ENCODE peak calls at places on chromosome 10, in seven cellular contexts. N is H1; A is uterus; J is CD4-positive, CD25-positive, alpha-beta regulatory T cell; X is GM23248; E is heart right ventricle; L is Peyer's patch. F is an unnamed sample.
A peak's percentile ranks its signal among the peaks of the same experiment; 100 is the strongest.

GRCh38 chr10:116286801-116287200 is 13.8 kb upstream of the GFRA1 start:
- DNase-seq in L (no peak), A (no peak), E (no peak), J (no peak), X (no peak), N (no peak), F (no peak)

GRCh38 chr10:121978511-121978910 is 3.5 kb upstream of the NSMCE4A start:
- DNase-seq in X (no peak), N (no peak), A (no peak), J (no peak), E (no peak), L (no peak), F (no peak)

GRCh38 chr10:108230478-108231170 is 1066.1 kb upstream of the SORCS1 start:
- DNase-seq in E (no peak), L (no peak), X (peak; percentile 42), J (no peak), A (no peak), N (no peak), F (no peak)

GRCh38 chr10:22711373-22711772 is 3.0 kb downstream of the PIP4K2A start:
- DNase-seq in J (no peak), A (no peak), N (no peak), E (no peak), X (no peak), L (no peak), F (no peak)

GRCh38 chr10:129741280-129741977 is 222.6 kb downstream of the EBF3 start:
- DNase-seq in J (no peak), A (no peak), X (no peak), E (no peak), N (no peak), L (no peak), F (no peak)

GRCh38 chr10:13338337-13339128 is 9.6 kb downstream of the SEPHS1 start:
- DNase-seq in X (peak; percentile 74), J (no peak), L (no peak), E (no peak), N (no peak), A (no peak), F (no peak)

GRCh38 chr10:117439243-117439912 is 64.1 kb upstream of the PDZD8 start:
- DNase-seq in E (no peak), A (peak; percentile 66), L (peak; percentile 49), N (no peak), J (no peak), X (peak; percentile 99), F (no peak)

GRCh38 chr10:89644691-89644966 is 413 bp downstream of the PANK1 start:
- DNase-seq in E (no peak), X (no peak), A (no peak), N (no peak), L (peak; percentile 60), J (no peak), F (no peak)

GRCh38 chr10:58557714-58558113 is 45.0 kb downstream of the BICC1 start:
- DNase-seq in L (no peak), N (no peak), A (no peak), X (no peak), J (no peak), E (no peak), F (no peak)

GRCh38 chr10:22620140-22620857 is 94.1 kb downstream of the PIP4K2A start:
- DNase-seq in N (no peak), E (peak; percentile 76), L (no peak), J (no peak), A (peak; percentile 44), X (peak; percentile 98), F (no peak)

GRCh38 chr10:74502963-74503608 is 323.3 kb upstream of the KAT6B start:
- DNase-seq in N (no peak), X (peak; percentile 71), L (no peak), J (no peak), E (no peak), A (no peak), F (no peak)

GRCh38 chr10:65320256-65321026 is 1605.4 kb upstream of the LRRTM3 start:
- DNase-seq in E (no peak), A (no peak), N (no peak), L (no peak), J (no peak), X (no peak), F (no peak)

GRCh38 chr10:29181936-29182335 is 106.9 kb upstream of the LYZL1 start:
- DNase-seq in N (no peak), J (no peak), E (no peak), X (peak; percentile 39), L (no peak), A (no peak), F (no peak)

GRCh38 chr10:60490013-60490412 is 100.3 kb upstream of the ANK3 start:
- DNase-seq in N (no peak), E (no peak), L (no peak), X (peak; percentile 13), J (no peak), A (no peak), F (no peak)

GRCh38 chr10:79070611-79071534 is 2.1 kb downstream of the ZMIZ1 start:
- DNase-seq in L (peak; percentile 94), X (peak; percentile 95), A (peak; percentile 86), J (no peak), N (peak; percentile 72), E (peak; percentile 90), F (no peak)

GRCh38 chr10:58746470-58747185 is 234.0 kb downstream of the BICC1 start:
- DNase-seq in A (no peak), N (no peak), E (no peak), L (no peak), X (no peak), J (no peak), F (no peak)

GRCh38 chr10:102400061-102400460 is 4.6 kb downstream of the NFKB2 start:
- DNase-seq in E (no peak), A (no peak), N (no peak), L (no peak), J (no peak), X (no peak), F (no peak)

GRCh38 chr10:115857856-115858255 is 415.1 kb downstream of the GFRA1 start:
- DNase-seq in J (no peak), L (no peak), A (no peak), E (no peak), X (peak; percentile 52), N (no peak), F (no peak)

DNA sequence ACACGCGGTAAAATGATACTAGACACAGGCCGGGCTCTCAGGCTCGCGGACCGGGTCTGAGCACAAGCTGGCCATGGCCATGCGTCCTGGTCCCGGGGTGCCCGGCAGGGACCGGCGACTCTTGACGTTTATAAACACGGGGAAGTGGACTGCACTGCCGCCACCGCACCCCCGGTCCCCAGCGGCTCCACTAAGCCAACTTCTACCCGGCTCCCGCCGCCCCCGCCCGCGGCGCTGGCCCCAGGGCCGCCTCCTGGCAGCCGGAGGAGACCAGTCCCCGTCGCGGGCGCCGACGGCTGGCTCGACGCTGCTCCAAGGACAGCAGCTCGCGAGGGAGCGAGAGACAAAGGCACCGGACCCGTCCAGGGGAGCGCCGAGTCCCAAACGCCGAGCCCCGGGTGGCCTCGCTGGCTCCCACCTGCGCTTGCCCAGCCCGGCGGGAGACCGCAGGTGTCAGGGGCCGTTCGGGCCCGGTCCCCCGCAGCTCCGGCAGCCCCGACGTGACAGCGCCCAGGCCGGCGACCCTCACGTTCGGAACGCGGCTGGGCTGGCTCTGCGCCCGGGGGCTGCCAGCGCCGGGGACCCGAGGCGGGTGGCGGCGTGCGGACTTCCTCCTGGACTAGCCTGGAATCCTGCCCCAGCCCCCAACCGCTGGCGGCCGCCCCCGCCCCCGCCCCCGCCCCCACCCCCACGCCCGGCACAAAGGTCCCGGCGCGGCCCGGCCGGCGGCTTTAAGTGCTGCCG is 517 bp downstream of the ITGB1 start:
- DNase-seq in N (peak; percentile 73), L (peak; percentile 72), J (peak; percentile 36), A (peak; percentile 55), E (peak; percentile 66), X (peak; percentile 80), F (no peak)
- H3K4me1 ChIP-seq in N (peaks cover 15% of the 10 kb centered on the region), L (no peaks in the 10 kb centered on the region), J (peaks cover 52% of the 10 kb centered on the region), A (no peaks in the 10 kb centered on the region), E (peaks cover 57% of the 10 kb centered on the region), X (peaks cover 52% of the 10 kb centered on the region), F (peaks cover 20% of the 10 kb centered on the region)

DNA sequence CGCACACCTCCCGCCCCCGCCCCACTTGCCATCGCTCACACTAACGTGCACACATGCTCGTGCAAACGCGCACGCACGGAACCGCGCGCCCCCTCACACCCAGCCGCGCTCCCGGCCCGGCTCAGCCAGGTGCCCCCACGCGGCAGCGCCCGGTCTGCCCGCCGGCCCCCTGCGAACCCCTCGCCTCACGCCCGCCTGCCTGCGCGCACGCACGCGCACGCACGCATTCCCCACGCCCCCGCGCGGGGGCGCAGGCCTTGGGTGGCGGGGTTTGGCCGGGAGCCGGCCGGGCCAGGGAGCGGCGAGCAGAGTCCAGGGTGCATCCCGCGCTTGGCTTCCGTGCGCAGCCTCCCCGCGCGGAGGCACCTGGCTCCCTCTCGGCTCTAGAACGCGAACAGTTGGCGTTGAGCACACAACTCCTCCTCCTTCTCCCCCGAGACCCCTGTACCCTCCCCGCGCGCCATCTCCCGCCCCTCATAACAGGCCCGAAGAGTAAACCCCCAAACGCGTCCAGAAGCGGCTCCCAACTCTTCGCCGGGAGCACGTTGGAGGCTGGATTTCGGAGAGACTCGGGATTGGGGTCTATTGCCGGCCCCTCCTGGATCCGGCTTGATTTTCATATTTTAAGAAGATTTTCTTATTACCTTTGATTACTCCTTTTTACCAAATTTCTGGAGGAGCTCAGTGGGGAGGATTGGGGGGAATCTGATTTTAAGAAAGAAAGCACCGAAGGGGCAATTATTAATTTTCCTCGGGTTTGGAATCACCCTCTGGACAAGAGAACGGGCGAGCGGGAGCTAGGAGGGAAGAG is 546 bp upstream of the SORCS3 start:
- DNase-seq in L (no peak), N (no peak), X (no peak), E (no peak), J (no peak), A (no peak), F (no peak)
- H3K27me3 ChIP-seq in L (no peaks in the 10 kb centered on the region), N (peaks cover 69% of the 10 kb centered on the region), X (peaks cover 60% of the 10 kb centered on the region), E (peaks cover 87% of the 10 kb centered on the region), J (peaks cover 18% of the 10 kb centered on the region), A (peaks cover 4% of the 10 kb centered on the region), F (peaks cover 13% of the 10 kb centered on the region)

DNA sequence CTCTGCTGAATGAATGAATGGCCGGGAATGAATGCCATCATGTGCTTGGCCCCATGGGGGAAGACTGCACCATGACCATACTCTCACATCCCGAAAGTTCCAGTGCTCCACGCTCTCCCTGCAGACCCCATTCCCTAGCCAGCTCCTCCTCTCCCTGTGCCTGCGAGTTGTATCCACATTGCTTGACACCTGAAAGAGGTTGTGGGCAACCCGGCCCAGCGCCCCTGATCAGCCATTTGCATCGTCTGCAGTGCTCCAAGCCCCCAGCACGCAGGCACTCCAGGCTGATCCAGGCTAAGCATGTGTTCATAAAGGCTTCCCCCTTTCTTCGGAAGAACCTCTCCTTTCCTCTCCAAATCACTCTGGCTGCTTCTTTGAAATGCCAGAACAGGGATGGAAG is 354.4 kb upstream of the MKI67 start:
- DNase-seq in A (no peak), E (no peak), J (no peak), X (no peak), L (no peak), N (no peak), F (no peak)
- H3K9me3 ChIP-seq in A (no peaks in the 10 kb centered on the region), E (no peaks in the 10 kb centered on the region), J (no peaks in the 10 kb centered on the region), X (no peaks in the 10 kb centered on the region), L (no peaks in the 10 kb centered on the region), N (no peaks in the 10 kb centered on the region), F (no peaks in the 10 kb centered on the region)

GRCh38 chr10:97243836-97244235 is 48.6 kb downstream of the ARHGAP19 start:
- DNase-seq in X (no peak), J (no peak), A (no peak), N (no peak), E (no peak), L (no peak), F (no peak)

GRCh38 chr10:97234403-97234802 is 48.6 kb upstream of the SLIT1 start:
- DNase-seq in N (no peak), J (peak; percentile 4), E (no peak), X (peak; percentile 64), A (no peak), L (no peak), F (no peak)

GRCh38 chr10:97235353-97235752 is 49.6 kb upstream of the SLIT1 start:
- DNase-seq in E (no peak), L (no peak), N (no peak), J (no peak), A (no peak), X (no peak), F (no peak)

GRCh38 chr10:97238855-97239254 is 53.1 kb upstream of the SLIT1 start:
- DNase-seq in N (no peak), E (no peak), L (no peak), A (no peak), X (no peak), J (no peak), F (no peak)
- H3K4me1 ChIP-seq in N (no peaks in the 10 kb centered on the region), E (no peaks in the 10 kb centered on the region), L (no peaks in the 10 kb centered on the region), A (no peaks in the 10 kb centered on the region), X (no peaks in the 10 kb centered on the region), J (no peaks in the 10 kb centered on the region), F (no peaks in the 10 kb centered on the region)

F was measured in effector memory CD4-positive, alpha-beta T cell.